ENCODE peak calls at places on chromosomes 7 and 10, in seven cellular contexts. R is A549, G is NB4, E is uterus, J is tibial nerve, I is H54, L is spleen. K is an unnamed sample.

GRCh38 chr7:94315011-94315410 is 79.7 kb upstream of the COL1A2 start:
- DNase-seq in R (no peak), G (no peak), E (no peak), J (no peak), I (no peak), L (no peak), K (no peak)

GRCh38 chr7:94452257-94452656 is 57.4 kb upstream of the CASD1 start:
- DNase-seq in R (no peak), G (no peak), E (no peak), J (no peak), I (no peak), L (no peak), K (no peak)

GRCh38 chr10:77186936-77187335 is 450.7 kb downstream of the KCNMA1 start:
- DNase-seq in R (no peak), G (no peak), E (no peak), J (no peak), I (no peak), L (no peak), K (no peak)

GRCh38 chr7:54882121-54882520 is 123.1 kb upstream of the SEC61G start:
- DNase-seq in R (no peak), G (no peak), E (no peak), J (no peak), I (no peak), L (no peak), K (no peak)

GRCh38 chr7:4665661-4666060 is 16.4 kb upstream of the FOXK1 start:
- DNase-seq in R (no peak), G (peak; percentile 58), E (no peak), J (no peak), I (peak; percentile 53), L (no peak), K (no peak)

GRCh38 chr7:19754521-19755116 is 18.8 kb downstream of the TMEM196 start:
- DNase-seq in R (no peak), G (peak; percentile 57), E (no peak), J (no peak), I (no peak), L (no peak), K (peak; percentile 31)

GRCh38 chr10:6229290-6229689 is 26.6 kb downstream of the PFKFB3 start:
- DNase-seq in R (no peak), G (no peak), E (no peak), J (no peak), I (no peak), L (no peak), K (no peak)

GRCh38 chr7:149624006-149624405 is 126.4 kb upstream of the ZNF746 start:
- DNase-seq in R (no peak), G (peak; percentile 64), E (peak; percentile 29), J (no peak), I (peak; percentile 34), L (no peak), K (peak; percentile 73)

GRCh38 chr7:150322833-150323681 is at the start of the genes ACTR3C and LRRC61:
- DNase-seq in R (no peak), G (peak; percentile 57), E (peak; percentile 48), J (no peak), I (no peak), L (peak; percentile 93), K (peak; percentile 66)

GRCh38 chr7:36814311-36814710 is 90.0 kb upstream of the AOAH start:
- DNase-seq in R (no peak), G (no peak), E (no peak), J (no peak), I (no peak), L (no peak), K (no peak)

GRCh38 chr10:5645375-5645774 is 21.0 kb downstream of the ASB13 start:
- DNase-seq in R (no peak), G (no peak), E (no peak), J (peak; percentile 46), I (no peak), L (peak; percentile 83), K (no peak)

GRCh38 chr10:68073631-68074403 is 1.3 kb downstream of the HERC4 start:
- DNase-seq in R (no peak), G (peak; percentile 52), E (no peak), J (no peak), I (no peak), L (no peak), K (no peak)

GRCh38 chr10:130372222-130372621 is 236.0 kb downstream of the GLRX3 start:
- DNase-seq in R (no peak), G (no peak), E (no peak), J (no peak), I (no peak), L (no peak), K (no peak)

GRCh38 chr7:74206589-74207120 is 3.2 kb upstream of the LAT2 start:
- DNase-seq in R (peak; percentile 77), G (peak; percentile 88), E (peak; percentile 89), J (peak; percentile 90), I (peak; percentile 61), L (peak; percentile 96), K (peak; percentile 68)
- TF ChIP-seq POLR2A in R (no peak), G (no peak), E (no peak), J (no peak), I (no peak), L (no peak), K (no peak)

GRCh38 chr7:30284298-30285066 is at the start of gene ZNRF2:
- DNase-seq in R (peak; percentile 95), G (peak; percentile 100), E (peak; percentile 98), J (peak; percentile 95), I (peak; percentile 99), L (peak; percentile 100), K (peak; percentile 99)
- TF ChIP-seq POLR2A in R (peak; percentile 52), G (peak; percentile 69), E (peak; percentile 77), J (peak; percentile 86), I (peak; percentile 68), L (no peak), K (peak; percentile 72)

GRCh38 chr10:119207367-119207668 is at the start of gene GRK5:
- DNase-seq in R (peak; percentile 96), G (peak; percentile 98), E (peak; percentile 93), J (peak; percentile 90), I (peak; percentile 94), L (peak; percentile 99), K (peak; percentile 95)

GRCh38 chr10:119207713-119208552 is 562 bp downstream of the GRK5 start:
- DNase-seq in R (peak; percentile 29), G (peak; percentile 52), E (peak; percentile 52), J (peak; percentile 58), I (peak; percentile 21), L (peak; percentile 93), K (peak; percentile 41)

GRCh38 chr10:119209050-119209735 is 1.8 kb downstream of the GRK5 start:
- DNase-seq in R (peak; percentile 67), G (peak; percentile 69), E (peak; percentile 64), J (peak; percentile 88), I (peak; percentile 42), L (peak; percentile 85), K (peak; percentile 43)

GRCh38 chr10:119209736-119210355 is 2.5 kb downstream of the GRK5 start:
- DNase-seq in R (no peak), G (no peak), E (no peak), J (no peak), I (no peak), L (no peak), K (no peak)

GRCh38 chr10:119208553-119208940 is 1.2 kb downstream of the GRK5 start:
- DNase-seq in R (no peak), G (no peak), E (no peak), J (no peak), I (peak; percentile 28), L (no peak), K (no peak)
- TF ChIP-seq POLR2A in R (no peak), G (no peak), E (no peak), J (no peak), I (no peak), L (no peak), K (no peak)

GRCh38 chr7:143250822-143251221 is 12.4 kb upstream of the GSTK1 start:
- DNase-seq in R (no peak), G (peak; percentile 34), E (no peak), J (no peak), I (no peak), L (no peak), K (no peak)
- TF ChIP-seq POLR2A in R (no peak), G (no peak), E (no peak), J (no peak), I (no peak), L (no peak), K (no peak)

DNA sequence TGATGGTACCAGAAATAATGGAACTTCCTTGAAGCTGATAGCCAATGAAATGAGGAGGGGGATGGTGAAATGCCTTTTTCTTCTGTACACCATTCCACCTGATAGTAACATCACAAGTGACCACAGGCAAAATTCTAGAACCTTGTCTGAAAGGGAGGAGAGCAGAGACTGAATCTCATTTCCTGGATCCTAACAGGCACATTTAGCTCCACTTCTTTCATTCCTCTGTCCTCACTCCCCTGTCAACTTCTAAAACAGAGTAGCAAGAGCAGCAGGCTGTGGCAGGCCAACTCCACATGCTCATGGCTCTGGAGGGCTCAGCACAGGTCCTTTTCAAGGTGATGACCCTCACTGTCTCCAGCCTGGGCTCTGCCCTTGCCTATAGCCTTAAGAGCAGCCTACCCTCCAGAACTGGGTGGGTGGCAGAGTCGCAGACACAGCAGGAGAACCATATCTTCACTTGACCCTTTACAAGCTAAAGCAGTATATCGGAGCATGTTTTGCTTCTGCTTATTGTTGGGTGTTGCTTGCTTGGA is at the start of gene LRRC18:
- DNase-seq in R (no peak), G (no peak), E (no peak), J (no peak), I (no peak), L (no peak), K (no peak)
- TF ChIP-seq POLR2A in R (no peak), G (no peak), E (no peak), J (no peak), I (no peak), L (no peak), K (no peak)

GRCh38 chr7:74027124-74027682 is 770 bp upstream of the ELN start:
- DNase-seq in R (no peak), G (no peak), E (no peak), J (no peak), I (no peak), L (no peak), K (no peak)

GRCh38 chr7:74029094-74029785 is 1.3 kb downstream of the ELN start:
- DNase-seq in R (no peak), G (no peak), E (peak; percentile 43), J (no peak), I (no peak), L (no peak), K (no peak)

GRCh38 chr7:74028321-74028812 is 394 bp downstream of the ELN start:
- DNase-seq in R (no peak), G (no peak), E (no peak), J (no peak), I (no peak), L (no peak), K (no peak)

GRCh38 chr7:74026406-74027123 is 1.4 kb upstream of the ELN start:
- DNase-seq in R (peak; percentile 75), G (peak; percentile 77), E (peak; percentile 89), J (peak; percentile 96), I (peak; percentile 77), L (peak; percentile 91), K (peak; percentile 43)

DNA sequence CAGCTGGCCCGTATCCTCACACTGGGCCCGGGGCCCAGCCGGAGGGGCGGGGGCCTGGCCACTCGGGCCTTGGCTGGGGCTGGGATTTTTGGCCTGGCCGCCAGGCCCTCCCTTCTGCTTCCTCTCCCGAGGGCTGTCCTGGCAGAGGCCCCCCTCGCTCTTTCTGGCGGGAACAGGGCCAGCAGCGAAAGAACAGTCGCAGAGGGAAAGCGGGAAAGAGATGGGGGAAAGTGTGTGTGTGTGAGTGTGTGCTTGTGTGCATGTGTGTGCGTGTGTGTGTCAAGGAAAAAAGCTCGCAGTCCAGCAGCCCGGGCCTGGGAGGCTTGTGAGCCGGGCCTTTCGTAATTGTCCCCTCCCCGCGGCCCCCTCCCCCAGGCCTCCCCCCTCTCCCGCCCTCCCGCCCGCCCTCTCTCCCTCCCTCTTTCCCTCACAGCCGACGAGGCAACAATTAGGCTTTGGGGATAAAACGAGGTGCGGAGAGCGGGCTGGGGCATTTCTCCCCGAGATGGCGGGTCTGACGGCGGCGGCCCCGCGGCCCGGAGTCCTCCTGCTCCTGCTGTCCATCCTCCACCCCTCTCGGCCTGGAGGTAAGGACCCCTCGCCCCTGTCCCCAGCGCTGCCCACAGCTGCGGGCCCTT is at the start of gene ELN:
- DNase-seq in R (no peak), G (peak; percentile 48), E (peak; percentile 95), J (peak; percentile 87), I (no peak), L (no peak), K (no peak)
- TF ChIP-seq POLR2A in R (no peak), G (no peak), E (peak; percentile 27), J (peak; percentile 35), I (no peak), L (no peak), K (no peak)